ENCODE peak calls at places on chromosomes 16 and 17, in eight cellular contexts. One of them, this sample, is unnamed.

GRCh38 chr16:88368036-88368435 is 14.7 kb upstream of the ZNF469 start:
- DNase-seq in activated CD4-positive, alpha-beta T cell treated with anti-CD3 and anti-CD28 coated beads, Interleukin-2, amount 50 U/mL, for 48 hours: no peak
- DNase-seq in lung microvascular endothelial cell: no peak
- DNase-seq in anterior cingulate cortex: no peak
- DNase-seq in body of pancreas: no peak
- DNase-seq in sciatic nerve: no peak
- DNase-seq in OCI-M1: no peak
- DNase-seq in ecto neural progenitor cell: no peak
- DNase-seq in this sample: no peak

GRCh38 chr17:42908872-42909700 is 8.5 kb downstream of the G6PC1 start:
- DNase-seq in activated CD4-positive, alpha-beta T cell treated with anti-CD3 and anti-CD28 coated beads, Interleukin-2, amount 50 U/mL, for 48 hours: no peak
- DNase-seq in lung microvascular endothelial cell: no peak
- DNase-seq in anterior cingulate cortex: no peak
- DNase-seq in body of pancreas: no peak
- DNase-seq in sciatic nerve: no peak
- DNase-seq in OCI-M1: no peak
- DNase-seq in ecto neural progenitor cell: no peak
- DNase-seq in this sample: no peak

GRCh38 chr16:63998-64913 is 8.2 kb downstream of the RHBDF1 start:
- DNase-seq in activated CD4-positive, alpha-beta T cell treated with anti-CD3 and anti-CD28 coated beads, Interleukin-2, amount 50 U/mL, for 48 hours: no peak
- DNase-seq in lung microvascular endothelial cell: no peak
- DNase-seq in anterior cingulate cortex: no peak
- DNase-seq in body of pancreas: no peak
- DNase-seq in sciatic nerve: no peak
- DNase-seq in OCI-M1: no peak
- DNase-seq in ecto neural progenitor cell: no peak
- DNase-seq in this sample: no peak

GRCh38 chr17:27818311-27819170 is 18.2 kb upstream of the NOS2 start:
- DNase-seq in activated CD4-positive, alpha-beta T cell treated with anti-CD3 and anti-CD28 coated beads, Interleukin-2, amount 50 U/mL, for 48 hours: no peak
- DNase-seq in lung microvascular endothelial cell: no peak
- DNase-seq in anterior cingulate cortex: no peak
- DNase-seq in body of pancreas: no peak
- DNase-seq in sciatic nerve: peak; percentile 76
- DNase-seq in OCI-M1: no peak
- DNase-seq in ecto neural progenitor cell: no peak
- DNase-seq in this sample: no peak

GRCh38 chr16:84603115-84603816 is 14.6 kb downstream of the COTL1 start:
- DNase-seq in activated CD4-positive, alpha-beta T cell treated with anti-CD3 and anti-CD28 coated beads, Interleukin-2, amount 50 U/mL, for 48 hours: peak; percentile 61
- DNase-seq in lung microvascular endothelial cell: peak; percentile 94
- DNase-seq in anterior cingulate cortex: peak; percentile 55
- DNase-seq in body of pancreas: peak; percentile 60
- DNase-seq in sciatic nerve: peak; percentile 92
- DNase-seq in OCI-M1: no peak
- DNase-seq in ecto neural progenitor cell: no peak
- DNase-seq in this sample: peak; percentile 44

GRCh38 chr17:44352922-44353655 is 8.0 kb downstream of the GRN start:
- DNase-seq in activated CD4-positive, alpha-beta T cell treated with anti-CD3 and anti-CD28 coated beads, Interleukin-2, amount 50 U/mL, for 48 hours: no peak
- DNase-seq in lung microvascular endothelial cell: no peak
- DNase-seq in anterior cingulate cortex: no peak
- DNase-seq in body of pancreas: no peak
- DNase-seq in sciatic nerve: no peak
- DNase-seq in OCI-M1: no peak
- DNase-seq in ecto neural progenitor cell: no peak
- DNase-seq in this sample: no peak

GRCh38 chr17:21275579-21276339 is 8.8 kb upstream of the MAP2K3 start:
- DNase-seq in activated CD4-positive, alpha-beta T cell treated with anti-CD3 and anti-CD28 coated beads, Interleukin-2, amount 50 U/mL, for 48 hours: peak; percentile 98
- DNase-seq in lung microvascular endothelial cell: peak; percentile 81
- DNase-seq in anterior cingulate cortex: peak; percentile 94
- DNase-seq in body of pancreas: peak; percentile 95
- DNase-seq in sciatic nerve: peak; percentile 98
- DNase-seq in OCI-M1: peak; percentile 95
- DNase-seq in ecto neural progenitor cell: peak; percentile 98
- DNase-seq in this sample: peak; percentile 96

GRCh38 chr17:29619251-29619650 is 3.5 kb downstream of the CORO6 start:
- DNase-seq in activated CD4-positive, alpha-beta T cell treated with anti-CD3 and anti-CD28 coated beads, Interleukin-2, amount 50 U/mL, for 48 hours: no peak
- DNase-seq in lung microvascular endothelial cell: peak; percentile 53
- DNase-seq in anterior cingulate cortex: no peak
- DNase-seq in body of pancreas: no peak
- DNase-seq in sciatic nerve: peak; percentile 34
- DNase-seq in OCI-M1: peak; percentile 39
- DNase-seq in ecto neural progenitor cell: peak; percentile 57
- DNase-seq in this sample: no peak

GRCh38 chr16:9258423-9259051 is 167.1 kb downstream of the HAPSTR1 start:
- DNase-seq in activated CD4-positive, alpha-beta T cell treated with anti-CD3 and anti-CD28 coated beads, Interleukin-2, amount 50 U/mL, for 48 hours: no peak
- DNase-seq in lung microvascular endothelial cell: peak; percentile 33
- DNase-seq in anterior cingulate cortex: peak; percentile 84
- DNase-seq in body of pancreas: peak; percentile 61
- DNase-seq in sciatic nerve: no peak
- DNase-seq in OCI-M1: peak; percentile 38
- DNase-seq in ecto neural progenitor cell: peak; percentile 64
- DNase-seq in this sample: peak; percentile 34

GRCh38 chr17:77445030-77445907 is 304.5 kb downstream of the SEC14L1 start:
- DNase-seq in activated CD4-positive, alpha-beta T cell treated with anti-CD3 and anti-CD28 coated beads, Interleukin-2, amount 50 U/mL, for 48 hours: peak; percentile 79
- DNase-seq in lung microvascular endothelial cell: peak; percentile 55
- DNase-seq in anterior cingulate cortex: peak; percentile 85
- DNase-seq in body of pancreas: no peak
- DNase-seq in sciatic nerve: no peak
- DNase-seq in OCI-M1: no peak
- DNase-seq in ecto neural progenitor cell: no peak
- DNase-seq in this sample: no peak

GRCh38 chr17:75345514-75346167 is 56.4 kb upstream of the SLC25A19 start:
- DNase-seq in activated CD4-positive, alpha-beta T cell treated with anti-CD3 and anti-CD28 coated beads, Interleukin-2, amount 50 U/mL, for 48 hours: no peak
- DNase-seq in lung microvascular endothelial cell: no peak
- DNase-seq in anterior cingulate cortex: no peak
- DNase-seq in body of pancreas: no peak
- DNase-seq in sciatic nerve: no peak
- DNase-seq in OCI-M1: peak; percentile 73
- DNase-seq in ecto neural progenitor cell: no peak
- DNase-seq in this sample: no peak

GRCh38 chr16:76854234-76854633 is 336.8 kb upstream of the MON1B start:
- DNase-seq in activated CD4-positive, alpha-beta T cell treated with anti-CD3 and anti-CD28 coated beads, Interleukin-2, amount 50 U/mL, for 48 hours: no peak
- DNase-seq in lung microvascular endothelial cell: no peak
- DNase-seq in anterior cingulate cortex: no peak
- DNase-seq in body of pancreas: peak; percentile 16
- DNase-seq in sciatic nerve: no peak
- DNase-seq in OCI-M1: peak; percentile 38
- DNase-seq in ecto neural progenitor cell: no peak
- DNase-seq in this sample: no peak

GRCh38 chr16:9049241-9049640 is 42.2 kb upstream of the HAPSTR1 start:
- DNase-seq in activated CD4-positive, alpha-beta T cell treated with anti-CD3 and anti-CD28 coated beads, Interleukin-2, amount 50 U/mL, for 48 hours: no peak
- DNase-seq in lung microvascular endothelial cell: peak; percentile 25
- DNase-seq in anterior cingulate cortex: no peak
- DNase-seq in body of pancreas: no peak
- DNase-seq in sciatic nerve: no peak
- DNase-seq in OCI-M1: no peak
- DNase-seq in ecto neural progenitor cell: no peak
- DNase-seq in this sample: no peak

GRCh38 chr16:630815-631405 is at the start of gene WFIKKN1:
- DNase-seq in activated CD4-positive, alpha-beta T cell treated with anti-CD3 and anti-CD28 coated beads, Interleukin-2, amount 50 U/mL, for 48 hours: no peak
- DNase-seq in lung microvascular endothelial cell: no peak
- DNase-seq in anterior cingulate cortex: no peak
- DNase-seq in body of pancreas: peak; percentile 70
- DNase-seq in sciatic nerve: peak; percentile 55
- DNase-seq in OCI-M1: peak; percentile 14
- DNase-seq in ecto neural progenitor cell: peak; percentile 94
- DNase-seq in this sample: peak; percentile 38

GRCh38 chr16:74608944-74609343 is 2.0 kb upstream of the GLG1 start:
- DNase-seq in activated CD4-positive, alpha-beta T cell treated with anti-CD3 and anti-CD28 coated beads, Interleukin-2, amount 50 U/mL, for 48 hours: no peak
- DNase-seq in lung microvascular endothelial cell: no peak
- DNase-seq in anterior cingulate cortex: no peak
- DNase-seq in body of pancreas: no peak
- DNase-seq in sciatic nerve: peak; percentile 33
- DNase-seq in OCI-M1: peak; percentile 35
- DNase-seq in ecto neural progenitor cell: no peak
- DNase-seq in this sample: no peak

GRCh38 chr16:66667944-66668343 is 28.6 kb downstream of the CMTM4 start:
- DNase-seq in activated CD4-positive, alpha-beta T cell treated with anti-CD3 and anti-CD28 coated beads, Interleukin-2, amount 50 U/mL, for 48 hours: no peak
- DNase-seq in lung microvascular endothelial cell: no peak
- DNase-seq in anterior cingulate cortex: no peak
- DNase-seq in body of pancreas: no peak
- DNase-seq in sciatic nerve: no peak
- DNase-seq in OCI-M1: no peak
- DNase-seq in ecto neural progenitor cell: no peak
- DNase-seq in this sample: no peak

GRCh38 chr17:37489197-37490001 is at the start of gene DUSP14:
- DNase-seq in activated CD4-positive, alpha-beta T cell treated with anti-CD3 and anti-CD28 coated beads, Interleukin-2, amount 50 U/mL, for 48 hours: peak; percentile 76
- DNase-seq in lung microvascular endothelial cell: peak; percentile 87
- DNase-seq in anterior cingulate cortex: peak; percentile 86
- DNase-seq in body of pancreas: peak; percentile 88
- DNase-seq in sciatic nerve: peak; percentile 85
- DNase-seq in OCI-M1: peak; percentile 79
- DNase-seq in ecto neural progenitor cell: peak; percentile 91
- DNase-seq in this sample: peak; percentile 84

GRCh38 chr17:32909787-32910369 is 18.1 kb upstream of the TMEM98 start:
- DNase-seq in activated CD4-positive, alpha-beta T cell treated with anti-CD3 and anti-CD28 coated beads, Interleukin-2, amount 50 U/mL, for 48 hours: peak; percentile 67
- DNase-seq in lung microvascular endothelial cell: peak; percentile 88
- DNase-seq in anterior cingulate cortex: peak; percentile 45
- DNase-seq in body of pancreas: peak; percentile 94
- DNase-seq in sciatic nerve: peak; percentile 80
- DNase-seq in OCI-M1: peak; percentile 91
- DNase-seq in ecto neural progenitor cell: peak; percentile 79
- DNase-seq in this sample: peak; percentile 88

GRCh38 chr16:50601341-50601740 is 53.1 kb downstream of the NKD1 start:
- DNase-seq in activated CD4-positive, alpha-beta T cell treated with anti-CD3 and anti-CD28 coated beads, Interleukin-2, amount 50 U/mL, for 48 hours: no peak
- DNase-seq in lung microvascular endothelial cell: no peak
- DNase-seq in anterior cingulate cortex: no peak
- DNase-seq in body of pancreas: no peak
- DNase-seq in sciatic nerve: no peak
- DNase-seq in OCI-M1: no peak
- DNase-seq in ecto neural progenitor cell: no peak
- DNase-seq in this sample: no peak

GRCh38 chr17:74532115-74532514 is 840 bp upstream of the CD300LB start:
- DNase-seq in activated CD4-positive, alpha-beta T cell treated with anti-CD3 and anti-CD28 coated beads, Interleukin-2, amount 50 U/mL, for 48 hours: no peak
- DNase-seq in lung microvascular endothelial cell: no peak
- DNase-seq in anterior cingulate cortex: peak; percentile 43
- DNase-seq in body of pancreas: peak; percentile 19
- DNase-seq in sciatic nerve: peak; percentile 65
- DNase-seq in OCI-M1: peak; percentile 73
- DNase-seq in ecto neural progenitor cell: peak; percentile 31
- DNase-seq in this sample: peak; percentile 70

GRCh38 chr16:71542377-71542776 is 16.2 kb downstream of the CHST4 start:
- DNase-seq in activated CD4-positive, alpha-beta T cell treated with anti-CD3 and anti-CD28 coated beads, Interleukin-2, amount 50 U/mL, for 48 hours: peak; percentile 72
- DNase-seq in lung microvascular endothelial cell: peak; percentile 34
- DNase-seq in anterior cingulate cortex: no peak
- DNase-seq in body of pancreas: peak; percentile 67
- DNase-seq in sciatic nerve: peak; percentile 55
- DNase-seq in OCI-M1: peak; percentile 61
- DNase-seq in ecto neural progenitor cell: peak; percentile 76
- DNase-seq in this sample: peak; percentile 66

GRCh38 chr17:43832976-43833829 is at the start of gene MPP3:
- DNase-seq in activated CD4-positive, alpha-beta T cell treated with anti-CD3 and anti-CD28 coated beads, Interleukin-2, amount 50 U/mL, for 48 hours: peak; percentile 39
- DNase-seq in lung microvascular endothelial cell: peak; percentile 57
- DNase-seq in anterior cingulate cortex: peak; percentile 38
- DNase-seq in body of pancreas: peak; percentile 77
- DNase-seq in sciatic nerve: peak; percentile 77
- DNase-seq in OCI-M1: peak; percentile 75
- DNase-seq in ecto neural progenitor cell: peak; percentile 79
- DNase-seq in this sample: peak; percentile 64

GRCh38 chr16:28991687-28992086 is 6.8 kb downstream of the LAT start:
- DNase-seq in activated CD4-positive, alpha-beta T cell treated with anti-CD3 and anti-CD28 coated beads, Interleukin-2, amount 50 U/mL, for 48 hours: no peak
- DNase-seq in lung microvascular endothelial cell: no peak
- DNase-seq in anterior cingulate cortex: no peak
- DNase-seq in body of pancreas: no peak
- DNase-seq in sciatic nerve: no peak
- DNase-seq in OCI-M1: no peak
- DNase-seq in ecto neural progenitor cell: no peak
- DNase-seq in this sample: no peak

GRCh38 chr16:75754126-75754525 is 27.8 kb upstream of the CPHXL start:
- DNase-seq in activated CD4-positive, alpha-beta T cell treated with anti-CD3 and anti-CD28 coated beads, Interleukin-2, amount 50 U/mL, for 48 hours: no peak
- DNase-seq in lung microvascular endothelial cell: no peak
- DNase-seq in anterior cingulate cortex: no peak
- DNase-seq in body of pancreas: peak; percentile 80
- DNase-seq in sciatic nerve: no peak
- DNase-seq in OCI-M1: no peak
- DNase-seq in ecto neural progenitor cell: no peak
- DNase-seq in this sample: no peak

GRCh38 chr16:84084570-84085270 is 32.0 kb downstream of the MBTPS1 start:
- DNase-seq in activated CD4-positive, alpha-beta T cell treated with anti-CD3 and anti-CD28 coated beads, Interleukin-2, amount 50 U/mL, for 48 hours: peak; percentile 67
- DNase-seq in lung microvascular endothelial cell: peak; percentile 74
- DNase-seq in anterior cingulate cortex: no peak
- DNase-seq in body of pancreas: peak; percentile 82
- DNase-seq in sciatic nerve: no peak
- DNase-seq in OCI-M1: peak; percentile 62
- DNase-seq in ecto neural progenitor cell: peak; percentile 67
- DNase-seq in this sample: peak; percentile 82

GRCh38 chr17:77745702-77746101 is 212.8 kb upstream of the TNRC6C start:
- DNase-seq in activated CD4-positive, alpha-beta T cell treated with anti-CD3 and anti-CD28 coated beads, Interleukin-2, amount 50 U/mL, for 48 hours: no peak
- DNase-seq in lung microvascular endothelial cell: no peak
- DNase-seq in anterior cingulate cortex: no peak
- DNase-seq in body of pancreas: no peak
- DNase-seq in sciatic nerve: no peak
- DNase-seq in OCI-M1: no peak
- DNase-seq in ecto neural progenitor cell: no peak
- DNase-seq in this sample: no peak

GRCh38 chr16:21023509-21024202 is 123.1 kb downstream of the LYRM1 start:
- DNase-seq in activated CD4-positive, alpha-beta T cell treated with anti-CD3 and anti-CD28 coated beads, Interleukin-2, amount 50 U/mL, for 48 hours: no peak
- DNase-seq in lung microvascular endothelial cell: no peak
- DNase-seq in anterior cingulate cortex: no peak
- DNase-seq in body of pancreas: no peak
- DNase-seq in sciatic nerve: no peak
- DNase-seq in OCI-M1: peak; percentile 17
- DNase-seq in ecto neural progenitor cell: no peak
- DNase-seq in this sample: no peak

GRCh38 chr16:87701505-87701921 is 64.3 kb downstream of the KLHDC4 start:
- DNase-seq in activated CD4-positive, alpha-beta T cell treated with anti-CD3 and anti-CD28 coated beads, Interleukin-2, amount 50 U/mL, for 48 hours: no peak
- DNase-seq in lung microvascular endothelial cell: no peak
- DNase-seq in anterior cingulate cortex: no peak
- DNase-seq in body of pancreas: no peak
- DNase-seq in sciatic nerve: no peak
- DNase-seq in OCI-M1: no peak
- DNase-seq in ecto neural progenitor cell: no peak
- DNase-seq in this sample: no peak

GRCh38 chr17:46814446-46814845 is 4.0 kb downstream of the WNT3 start:
- DNase-seq in activated CD4-positive, alpha-beta T cell treated with anti-CD3 and anti-CD28 coated beads, Interleukin-2, amount 50 U/mL, for 48 hours: no peak
- DNase-seq in lung microvascular endothelial cell: no peak
- DNase-seq in anterior cingulate cortex: no peak
- DNase-seq in body of pancreas: no peak
- DNase-seq in sciatic nerve: no peak
- DNase-seq in OCI-M1: no peak
- DNase-seq in ecto neural progenitor cell: no peak
- DNase-seq in this sample: no peak

GRCh38 chr16:66133641-66134402 is 232.7 kb upstream of the CDH5 start:
- DNase-seq in activated CD4-positive, alpha-beta T cell treated with anti-CD3 and anti-CD28 coated beads, Interleukin-2, amount 50 U/mL, for 48 hours: no peak
- DNase-seq in lung microvascular endothelial cell: no peak
- DNase-seq in anterior cingulate cortex: no peak
- DNase-seq in body of pancreas: no peak
- DNase-seq in sciatic nerve: no peak
- DNase-seq in OCI-M1: no peak
- DNase-seq in ecto neural progenitor cell: no peak
- DNase-seq in this sample: no peak

GRCh38 chr17:73604476-73604875 is 39.8 kb downstream of the SDK2 start:
- DNase-seq in activated CD4-positive, alpha-beta T cell treated with anti-CD3 and anti-CD28 coated beads, Interleukin-2, amount 50 U/mL, for 48 hours: no peak
- DNase-seq in lung microvascular endothelial cell: no peak
- DNase-seq in anterior cingulate cortex: no peak
- DNase-seq in body of pancreas: no peak
- DNase-seq in sciatic nerve: no peak
- DNase-seq in OCI-M1: no peak
- DNase-seq in ecto neural progenitor cell: no peak
- DNase-seq in this sample: no peak

GRCh38 chr17:77190561-77190960 is 49.8 kb downstream of the SEC14L1 start:
- DNase-seq in activated CD4-positive, alpha-beta T cell treated with anti-CD3 and anti-CD28 coated beads, Interleukin-2, amount 50 U/mL, for 48 hours: no peak
- DNase-seq in lung microvascular endothelial cell: no peak
- DNase-seq in anterior cingulate cortex: no peak
- DNase-seq in body of pancreas: no peak
- DNase-seq in sciatic nerve: no peak
- DNase-seq in OCI-M1: no peak
- DNase-seq in ecto neural progenitor cell: no peak
- DNase-seq in this sample: no peak

GRCh38 chr17:8118769-8119574 is 658 bp upstream of the ALOXE3 start:
- DNase-seq in activated CD4-positive, alpha-beta T cell treated with anti-CD3 and anti-CD28 coated beads, Interleukin-2, amount 50 U/mL, for 48 hours: peak; percentile 89
- DNase-seq in lung microvascular endothelial cell: peak; percentile 78
- DNase-seq in anterior cingulate cortex: peak; percentile 94
- DNase-seq in body of pancreas: peak; percentile 96
- DNase-seq in sciatic nerve: peak; percentile 92
- DNase-seq in OCI-M1: peak; percentile 98
- DNase-seq in ecto neural progenitor cell: peak; percentile 96
- DNase-seq in this sample: peak; percentile 91

GRCh38 chr16:51144203-51144602 is 6.9 kb downstream of the SALL1 start:
- DNase-seq in activated CD4-positive, alpha-beta T cell treated with anti-CD3 and anti-CD28 coated beads, Interleukin-2, amount 50 U/mL, for 48 hours: no peak
- DNase-seq in lung microvascular endothelial cell: no peak
- DNase-seq in anterior cingulate cortex: no peak
- DNase-seq in body of pancreas: no peak
- DNase-seq in sciatic nerve: no peak
- DNase-seq in OCI-M1: no peak
- DNase-seq in ecto neural progenitor cell: no peak
- DNase-seq in this sample: no peak